ENCODE peak calls at places on chromosomes 1 and 21, in seven cellular contexts. S, Y, V, G, N, E and M are unnamed samples.

GRCh38 chr1:25579947-25580309 is 36.5 kb downstream of the LDLRAP1 start:
- DNase-seq in S (no peak), Y (no peak), V (no peak), G (no peak), N (peak), E (no peak), M (no peak)

GRCh38 chr1:51518033-51518729 is 885 bp downstream of the EPS15 start:
- DNase-seq in S (peak), Y (no peak), V (peak), G (peak), N (no peak), E (peak), M (peak)

GRCh38 chr1:240111558-240111957 is 19.9 kb downstream of the FMN2 start:
- DNase-seq in S (no peak), Y (no peak), V (no peak), G (no peak), N (no peak), E (no peak), M (no peak)

GRCh38 chr1:81801032-81801833 is 499 bp downstream of the ADGRL2 start:
- DNase-seq in S (peak), Y (peak), V (no peak), G (peak), N (peak), E (peak), M (no peak)

GRCh38 chr1:186722711-186723309 is 42.6 kb upstream of the PTGS2 start:
- DNase-seq in S (no peak), Y (peak), V (no peak), G (peak), N (peak), E (peak), M (no peak)

GRCh38 chr21:29549614-29550013 is 250.9 kb downstream of the BACH1 start:
- DNase-seq in S (no peak), Y (no peak), V (no peak), G (no peak), N (no peak), E (no peak), M (no peak)

GRCh38 chr21:32772281-32773047 is 909 bp upstream of the PAXBP1 start:
- DNase-seq in S (peak), Y (no peak), V (no peak), G (peak), N (peak), E (peak), M (peak)

GRCh38 chr1:94383966-94384408 is 34.2 kb upstream of the ABCD3 start:
- DNase-seq in S (no peak), Y (peak), V (no peak), G (peak), N (no peak), E (peak), M (no peak)

GRCh38 chr1:180908084-180908765 is 4.5 kb upstream of the KIAA1614 start:
- DNase-seq in S (peak), Y (no peak), V (no peak), G (no peak), N (peak), E (no peak), M (no peak)

GRCh38 chr1:67844988-67845387 is 11.7 kb upstream of the GNG12 start:
- DNase-seq in S (no peak), Y (no peak), V (no peak), G (no peak), N (no peak), E (no peak), M (no peak)

GRCh38 chr1:218464871-218465270 is 119.7 kb downstream of the TGFB2 start:
- DNase-seq in S (no peak), Y (no peak), V (no peak), G (peak), N (no peak), E (no peak), M (no peak)

GRCh38 chr1:52654063-52654462 is 21.1 kb downstream of the SHISAL2A start:
- DNase-seq in S (no peak), Y (no peak), V (no peak), G (no peak), N (no peak), E (no peak), M (no peak)

GRCh38 chr1:186574951-186575747 is 105.1 kb downstream of the PTGS2 start:
- DNase-seq in S (no peak), Y (peak), V (no peak), G (peak), N (no peak), E (peak), M (no peak)

GRCh38 chr1:173708787-173709186 is 6.0 kb upstream of the KLHL20 start:
- DNase-seq in S (no peak), Y (no peak), V (no peak), G (no peak), N (no peak), E (no peak), M (no peak)

GRCh38 chr1:166953486-166953885 is 21.9 kb downstream of the ILDR2 start:
- DNase-seq in S (no peak), Y (no peak), V (no peak), G (no peak), N (no peak), E (no peak), M (no peak)

GRCh38 chr1:172532700-172533510 is at the start of gene SUCO:
- DNase-seq in S (peak), Y (peak), V (peak), G (peak), N (peak), E (peak), M (peak)
- TF ChIP-seq CTCF in S (no peak), Y (peak), V (no peak), G (peak), N (no peak), E (peak), M (peak)

GRCh38 chr1:185287451-185287850 is 29.6 kb downstream of the IVNS1ABP start:
- DNase-seq in S (no peak), Y (no peak), V (no peak), G (no peak), N (no peak), E (no peak), M (no peak)
- TF ChIP-seq CTCF in S (no peak), Y (no peak), V (no peak), G (no peak), N (no peak), E (no peak), M (no peak)

DNA sequence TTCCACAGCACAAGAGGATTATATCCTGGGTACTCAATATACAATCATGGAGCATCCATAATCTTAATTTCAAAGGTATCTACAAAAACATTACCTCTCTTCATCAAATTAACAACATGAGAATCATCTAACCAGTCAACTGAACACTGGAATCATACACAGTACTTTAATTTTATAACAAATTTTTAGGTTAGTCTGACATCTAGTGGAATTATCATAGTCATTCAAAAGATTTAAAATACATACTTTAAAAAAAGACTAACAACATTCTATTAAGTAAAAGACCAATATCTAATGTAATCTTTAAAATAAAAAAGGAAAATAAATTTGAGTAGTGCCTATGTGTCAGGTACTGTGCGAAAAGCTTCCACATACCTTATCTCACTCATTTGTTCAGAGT is 16.8 kb upstream of the SH3GLB1 start:
- DNase-seq in S (no peak), Y (no peak), V (no peak), G (peak), N (peak), E (peak), M (no peak)
- TF ChIP-seq CTCF in S (no peak), Y (peak), V (peak), G (no peak), N (peak), E (peak), M (peak)

DNA sequence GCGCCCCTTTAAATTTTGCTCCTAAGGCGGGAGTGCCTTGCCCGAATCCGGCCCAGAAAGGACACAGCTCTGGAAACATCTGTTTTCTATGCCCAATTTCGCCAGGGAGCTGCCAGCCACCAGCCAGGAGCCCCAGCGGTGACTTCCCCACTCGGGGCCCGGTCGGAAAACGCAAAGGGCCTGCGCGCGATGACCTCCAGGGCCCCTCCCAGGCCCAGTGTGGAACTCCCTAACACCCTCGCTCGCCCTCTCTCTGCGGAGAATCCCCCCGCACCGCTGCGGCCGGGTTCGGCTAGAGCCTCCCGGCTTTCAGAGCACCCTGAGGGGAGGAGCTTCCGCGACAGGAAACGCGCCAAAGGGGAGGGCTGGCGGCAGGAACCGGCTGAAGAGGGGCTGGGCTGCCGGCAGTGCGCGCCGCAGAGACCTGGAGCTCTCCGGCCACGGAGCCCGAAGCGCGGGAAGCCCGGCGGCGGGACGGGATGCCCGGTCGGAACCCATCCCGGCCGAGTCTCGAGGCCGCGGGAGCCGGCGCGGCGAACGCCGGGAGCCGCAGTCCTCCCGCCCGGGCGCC is 505 bp downstream of the CLSPN start:
- DNase-seq in S (peak), Y (peak), V (peak), G (peak), N (peak), E (peak), M (peak)
- TF ChIP-seq CTCF in S (no peak), Y (peak), V (no peak), G (peak), N (no peak), E (peak), M (no peak)

GRCh38 chr1:246001142-246001812 is 505.8 kb downstream of the SMYD3 start:
- DNase-seq in S (no peak), Y (peak), V (no peak), G (peak), N (no peak), E (peak), M (no peak)

GRCh38 chr1:246001821-246002220 is 505.3 kb downstream of the SMYD3 start:
- DNase-seq in S (no peak), Y (peak), V (no peak), G (peak), N (no peak), E (peak), M (no peak)

GRCh38 chr1:246004281-246004680 is 502.8 kb downstream of the SMYD3 start:
- DNase-seq in S (no peak), Y (no peak), V (no peak), G (peak), N (no peak), E (no peak), M (no peak)

GRCh38 chr1:246003442-246003730 is 503.7 kb downstream of the SMYD3 start:
- DNase-seq in S (no peak), Y (no peak), V (no peak), G (no peak), N (no peak), E (no peak), M (no peak)

GRCh38 chr1:246002725-246003441 is 504.2 kb downstream of the SMYD3 start:
- DNase-seq in S (peak), Y (peak), V (peak), G (peak), N (peak), E (peak), M (peak)
- TF ChIP-seq CTCF in S (no peak), Y (peak), V (peak), G (peak), N (peak), E (peak), M (peak)

DNA sequence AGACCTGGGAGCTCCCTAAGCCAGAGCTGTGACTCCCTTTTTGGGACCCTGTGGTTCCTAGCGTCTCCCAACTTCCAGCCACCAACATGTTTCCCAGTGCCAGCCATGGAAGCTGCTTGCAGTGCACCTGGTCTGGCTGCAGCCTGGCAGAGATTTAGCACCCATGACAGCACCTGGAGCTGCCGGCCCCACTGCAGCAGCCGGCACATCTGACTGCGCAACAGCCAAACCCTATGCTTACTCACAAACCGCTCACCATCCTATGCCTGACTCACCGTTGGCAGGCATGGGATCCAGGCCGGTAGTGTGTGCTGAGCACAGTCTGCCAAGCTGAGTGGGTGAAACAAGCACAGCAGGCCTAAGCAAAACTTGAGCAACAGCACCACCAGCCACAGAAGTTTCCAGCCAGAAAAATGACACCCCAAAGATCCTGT is 435.9 kb upstream of the PRMT6 start:
- DNase-seq in S (no peak), Y (no peak), V (no peak), G (peak), N (no peak), E (peak), M (no peak)
- TF ChIP-seq CTCF in S (no peak), Y (no peak), V (no peak), G (no peak), N (no peak), E (no peak), M (no peak)

GRCh38 chr1:27377760-27378495 is 3.3 kb upstream of the FCN3 start:
- DNase-seq in S (no peak), Y (no peak), V (no peak), G (no peak), N (no peak), E (no peak), M (no peak)

GRCh38 chr1:27368872-27369703 is 2.3 kb upstream of the MAP3K6 start:
- DNase-seq in S (no peak), Y (peak), V (no peak), G (peak), N (no peak), E (peak), M (no peak)

GRCh38 chr1:27374687-27375086 is at the start of gene FCN3:
- DNase-seq in S (no peak), Y (no peak), V (no peak), G (no peak), N (no peak), E (no peak), M (no peak)

GRCh38 chr1:27372022-27372807 is 2.4 kb downstream of the FCN3 start:
- DNase-seq in S (no peak), Y (no peak), V (no peak), G (no peak), N (no peak), E (no peak), M (no peak)

GRCh38 chr1:27372808-27373690 is 1.6 kb downstream of the FCN3 start:
- DNase-seq in S (no peak), Y (no peak), V (no peak), G (no peak), N (peak), E (no peak), M (no peak)
- TF ChIP-seq CTCF in S (no peak), Y (peak), V (no peak), G (peak), N (peak), E (peak), M (no peak)